ENCODE peak calls at places on chromosomes 5 and 9, in six cellular contexts. D is tibial artery, O is neural progenitor cell, V is foreskin fibroblast, F is AG04450, G is lung. T is an unnamed sample.

GRCh38 chr5:528625-529511 is 4.6 kb upstream of the SLC9A3 start:
- DNase-seq in D (no peak), O (no peak), V (no peak), F (no peak), G (no peak), T (peak)

GRCh38 chr9:112194969-112195431 is 19.9 kb upstream of the SUSD1 start:
- DNase-seq in D (no peak), O (no peak), V (no peak), F (peak), G (no peak), T (no peak)

GRCh38 chr9:126516561-126516935 is 97.2 kb upstream of the LMX1B start:
- DNase-seq in D (no peak), O (no peak), V (no peak), F (no peak), G (no peak), T (no peak)

GRCh38 chr9:137241490-137242328 is 622 bp downstream of the TUBB4B start:
- DNase-seq in D (peak), O (peak), V (peak), F (no peak), G (peak), T (peak)

GRCh38 chr5:80665057-80665456 is 10.3 kb upstream of the DHFR start:
- DNase-seq in D (no peak), O (no peak), V (no peak), F (no peak), G (no peak), T (no peak)

GRCh38 chr9:135500071-135500524 is 384 bp upstream of the MRPS2 start:
- DNase-seq in D (peak), O (no peak), V (no peak), F (no peak), G (no peak), T (no peak)

GRCh38 chr9:18623201-18623600 is 149.2 kb downstream of the ADAMTSL1 start:
- DNase-seq in D (no peak), O (no peak), V (no peak), F (no peak), G (no peak), T (no peak)

GRCh38 chr5:73938280-73938937 is 312.4 kb downstream of the ARHGEF28 start:
- DNase-seq in D (no peak), O (no peak), V (peak), F (peak), G (no peak), T (no peak)

GRCh38 chr5:158142182-158142581 is 283.2 kb upstream of the CLINT1 start:
- DNase-seq in D (no peak), O (no peak), V (no peak), F (no peak), G (no peak), T (no peak)

GRCh38 chr5:96434201-96434645 is 1.2 kb upstream of the PCSK1 start:
- DNase-seq in D (peak), O (peak), V (peak), F (peak), G (peak), T (no peak)

GRCh38 chr5:157108961-157109360 is at the start of gene HAVCR2:
- DNase-seq in D (peak), O (no peak), V (no peak), F (no peak), G (no peak), T (peak)

GRCh38 chr9:20980713-20981481 is 50.5 kb downstream of the HACD4 start:
- DNase-seq in D (no peak), O (no peak), V (peak), F (peak), G (no peak), T (peak)

GRCh38 chr9:613771-614347 is 227.6 kb upstream of the DMRT1 start:
- DNase-seq in D (peak), O (peak), V (peak), F (peak), G (peak), T (peak)

GRCh38 chr5:34604119-34604675 is 51.9 kb upstream of the RAI14 start:
- DNase-seq in D (no peak), O (no peak), V (no peak), F (no peak), G (no peak), T (no peak)

GRCh38 chr9:136550439-136551085 is 4.7 kb upstream of the NOTCH1 start:
- DNase-seq in D (no peak), O (no peak), V (no peak), F (no peak), G (no peak), T (no peak)

GRCh38 chr5:119370521-119370920 is 14.7 kb downstream of the TNFAIP8 start:
- DNase-seq in D (no peak), O (no peak), V (no peak), F (no peak), G (no peak), T (no peak)

GRCh38 chr5:41843456-41844112 is 26.6 kb downstream of the OXCT1 start:
- DNase-seq in D (no peak), O (peak), V (peak), F (peak), G (no peak), T (no peak)

GRCh38 chr5:172644229-172644628 is 3.2 kb downstream of the NEURL1B start:
- DNase-seq in D (no peak), O (no peak), V (no peak), F (no peak), G (no peak), T (no peak)

GRCh38 chr5:9063615-9064245 is 482.1 kb downstream of the SEMA5A start:
- DNase-seq in D (no peak), O (no peak), V (peak), F (no peak), G (no peak), T (no peak)

GRCh38 chr9:88535932-88536324 is 950 bp downstream of the NXNL2 start:
- DNase-seq in D (peak), O (no peak), V (no peak), F (no peak), G (no peak), T (no peak)

GRCh38 chr5:85591311-85591710 is 1026.4 kb upstream of the COX7C start:
- DNase-seq in D (no peak), O (no peak), V (no peak), F (no peak), G (no peak), T (no peak)

GRCh38 chr9:37953204-37953774 is 49.4 kb upstream of the SLC25A51 start:
- DNase-seq in D (no peak), O (no peak), V (no peak), F (no peak), G (no peak), T (no peak)

GRCh38 chr5:146213210-146213838 is 9.9 kb downstream of the RBM27 start:
- DNase-seq in D (no peak), O (no peak), V (no peak), F (no peak), G (no peak), T (no peak)

GRCh38 chr9:91200692-91201336 is 160.9 kb downstream of the AUH start:
- DNase-seq in D (no peak), O (no peak), V (no peak), F (no peak), G (no peak), T (no peak)

GRCh38 chr5:129977810-129978209 is 73.5 kb downstream of the CHSY3 start:
- DNase-seq in D (no peak), O (no peak), V (no peak), F (no peak), G (no peak), T (no peak)

GRCh38 chr5:134504629-134505300 is 20.7 kb upstream of the JADE2 start:
- DNase-seq in D (no peak), O (no peak), V (no peak), F (no peak), G (no peak), T (no peak)

GRCh38 chr9:89872426-89872912 is 267.7 kb downstream of the GADD45G start:
- DNase-seq in D (peak), O (no peak), V (no peak), F (no peak), G (no peak), T (no peak)

GRCh38 chr9:112753725-112754124 is 3.2 kb downstream of the SNX30 start:
- DNase-seq in D (no peak), O (no peak), V (peak), F (peak), G (no peak), T (peak)

GRCh38 chr9:33161589-33162132 is 5.5 kb downstream of the B4GALT1 start:
- DNase-seq in D (no peak), O (no peak), V (no peak), F (no peak), G (peak), T (no peak)

GRCh38 chr9:84669008-84669292 is 579 bp upstream of the NTRK2 start:
- DNase-seq in D (no peak), O (no peak), V (no peak), F (no peak), G (no peak), T (no peak)

GRCh38 chr9:130940693-130941576 is 1.9 kb upstream of the FIBCD1 start:
- DNase-seq in D (peak), O (peak), V (no peak), F (no peak), G (peak), T (no peak)

GRCh38 chr9:90946981-90947380 is 145.4 kb downstream of the SYK start:
- DNase-seq in D (no peak), O (no peak), V (no peak), F (no peak), G (no peak), T (no peak)

GRCh38 chr5:128085413-128085812 is 1.8 kb downstream of the SLC12A2 start:
- DNase-seq in D (no peak), O (no peak), V (no peak), F (no peak), G (no peak), T (no peak)

GRCh38 chr9:86097510-86098224 is 1.7 kb downstream of the GOLM1 start:
- DNase-seq in D (no peak), O (no peak), V (no peak), F (no peak), G (no peak), T (no peak)

GRCh38 chr9:86102626-86103025 is 3.3 kb upstream of the GOLM1 start:
- DNase-seq in D (no peak), O (no peak), V (no peak), F (no peak), G (no peak), T (no peak)

GRCh38 chr9:86099695-86100364 is 472 bp upstream of the GOLM1 start:
- DNase-seq in D (peak), O (peak), V (peak), F (no peak), G (peak), T (no peak)

GRCh38 chr9:86096382-86096781 is 3.0 kb downstream of the GOLM1 start:
- DNase-seq in D (no peak), O (no peak), V (peak), F (no peak), G (no peak), T (no peak)

DNA sequence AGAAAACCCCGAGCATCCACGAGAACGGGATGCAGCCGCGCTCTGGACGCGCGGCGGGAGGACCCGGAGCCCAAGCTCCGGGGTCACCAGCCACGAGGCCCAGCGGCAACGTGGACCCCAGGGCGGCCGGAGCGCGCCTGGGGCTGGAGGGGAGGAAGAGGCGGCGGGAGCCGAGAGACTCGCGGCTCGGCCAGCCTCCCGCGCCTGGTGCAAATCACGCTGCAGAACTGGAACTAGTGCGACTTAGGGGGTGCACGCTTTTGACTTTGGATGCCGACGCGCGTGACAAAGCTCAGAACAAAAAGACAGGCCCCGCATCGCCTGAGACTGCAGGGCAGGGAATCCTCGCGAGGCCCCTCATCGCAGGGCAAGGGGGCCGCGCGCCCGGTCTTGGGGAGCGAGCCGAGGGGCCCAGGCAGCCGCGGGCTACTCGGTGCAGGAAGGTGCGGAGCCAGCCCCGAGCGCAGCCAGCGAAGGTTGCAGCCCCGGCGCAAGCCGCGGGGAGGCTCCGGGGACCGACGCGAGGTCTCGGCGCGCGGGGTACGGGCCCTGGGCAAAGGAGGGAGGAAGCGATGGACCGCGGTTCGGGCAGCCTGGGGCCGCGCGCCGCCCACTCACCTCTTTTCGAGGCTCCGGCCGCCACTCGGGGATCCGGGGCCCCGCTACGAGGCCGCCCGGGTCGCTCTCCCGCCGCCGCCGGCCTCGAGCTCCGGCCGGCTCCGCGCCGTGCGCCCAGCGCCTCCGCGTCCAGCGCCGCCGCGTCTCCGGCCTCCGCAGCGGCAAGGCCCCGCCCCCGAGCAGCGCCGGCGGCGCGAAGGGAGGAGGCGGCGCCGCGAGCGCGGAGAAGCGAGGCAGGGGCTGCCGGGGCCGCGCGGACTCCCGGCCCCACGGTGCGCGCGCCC is at the start of gene GOLM1:
- DNase-seq in D (peak), O (peak), V (peak), F (no peak), G (peak), T (no peak)
- TF ChIP-seq CTCF in D (peak), O (peak), V (no peak), F (no peak), G (no peak), T (peak)

GRCh38 chr9:15510789-15511575 is at the start of gene PSIP1:
- DNase-seq in D (peak), O (peak), V (peak), F (peak), G (peak), T (peak)

GRCh38 chr9:15512204-15512603 is 1.4 kb upstream of the PSIP1 start:
- DNase-seq in D (no peak), O (no peak), V (no peak), F (no peak), G (no peak), T (no peak)

GRCh38 chr9:15509931-15510788 is 610 bp downstream of the PSIP1 start:
- DNase-seq in D (peak), O (peak), V (no peak), F (no peak), G (peak), T (no peak)

GRCh38 chr9:15512889-15513288 is 2.1 kb upstream of the PSIP1 start:
- DNase-seq in D (no peak), O (peak), V (no peak), F (no peak), G (no peak), T (no peak)

GRCh38 chr9:15513335-15513734 is 2.6 kb upstream of the PSIP1 start:
- DNase-seq in D (no peak), O (peak), V (no peak), F (no peak), G (no peak), T (no peak)
- TF ChIP-seq CTCF in D (no peak), O (peak), V (no peak), F (peak), G (no peak), T (no peak)

GRCh38 chr5:14873093-14873492 is 1.5 kb upstream of the ANKH start:
- DNase-seq in D (no peak), O (peak), V (no peak), F (no peak), G (no peak), T (no peak)

GRCh38 chr5:14873790-14874189 is 2.2 kb upstream of the ANKH start:
- DNase-seq in D (no peak), O (no peak), V (no peak), F (no peak), G (no peak), T (no peak)

GRCh38 chr5:14871084-14871572 is 450 bp downstream of the ANKH start:
- DNase-seq in D (peak), O (peak), V (no peak), F (no peak), G (peak), T (peak)

GRCh38 chr5:14871573-14872069 is at the start of gene ANKH:
- DNase-seq in D (peak), O (peak), V (peak), F (peak), G (peak), T (peak)

GRCh38 chr5:14872070-14872989 is 752 bp upstream of the ANKH start:
- DNase-seq in D (peak), O (peak), V (no peak), F (no peak), G (peak), T (peak)
- TF ChIP-seq CTCF in D (no peak), O (peak), V (no peak), F (peak), G (no peak), T (no peak)

GRCh38 chr5:139689631-139690384 is 41.7 kb downstream of the CXXC5 start:
- DNase-seq in D (no peak), O (no peak), V (no peak), F (no peak), G (no peak), T (no peak)

GRCh38 chr5:139688088-139688702 is 40.0 kb downstream of the CXXC5 start:
- DNase-seq in D (no peak), O (peak), V (no peak), F (no peak), G (no peak), T (no peak)

GRCh38 chr5:139690385-139691274 is 42.5 kb downstream of the CXXC5 start:
- DNase-seq in D (no peak), O (peak), V (peak), F (no peak), G (no peak), T (no peak)

GRCh38 chr5:139687656-139688055 is 39.5 kb downstream of the CXXC5 start:
- DNase-seq in D (no peak), O (no peak), V (no peak), F (no peak), G (no peak), T (no peak)

DNA sequence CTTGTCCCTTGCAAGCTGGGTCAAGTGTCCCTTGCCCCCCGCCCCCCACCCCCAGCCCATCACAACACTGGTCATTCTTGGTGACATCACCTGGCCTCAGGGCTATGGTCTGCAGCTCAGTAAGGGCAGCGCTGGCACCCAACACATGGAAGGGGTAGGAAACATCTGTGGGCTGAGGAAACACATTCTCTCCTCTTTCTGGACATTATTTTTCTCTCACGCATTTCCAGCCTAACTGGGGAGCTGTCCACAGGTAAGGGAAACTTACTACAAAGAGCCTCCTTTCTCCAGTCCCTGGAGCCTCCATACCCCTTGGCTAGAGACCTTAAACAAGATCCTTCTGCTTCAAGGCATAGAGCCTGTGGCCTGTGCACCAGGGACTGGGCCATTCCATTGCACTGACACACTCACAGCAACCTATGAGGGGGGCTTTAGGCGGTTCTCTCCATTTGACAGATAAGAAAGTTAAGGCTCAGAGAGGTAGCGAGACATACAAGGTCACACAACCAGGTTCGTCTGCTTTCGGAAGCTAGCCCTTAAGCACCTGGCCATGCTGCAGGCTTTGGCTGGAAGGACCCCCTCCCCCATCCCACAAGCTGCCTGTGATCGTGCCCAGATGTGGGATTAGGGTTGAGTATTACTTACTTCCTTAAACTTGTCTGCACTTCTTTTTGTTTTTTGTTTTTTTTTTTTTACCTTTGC is 40.7 kb downstream of the CXXC5 start:
- DNase-seq in D (no peak), O (no peak), V (no peak), F (no peak), G (no peak), T (no peak)
- TF ChIP-seq CTCF in D (no peak), O (no peak), V (no peak), F (no peak), G (no peak), T (no peak)

GRCh38 chr5:159682623-159683022 is 233.7 kb upstream of the ADRA1B start:
- DNase-seq in D (no peak), O (no peak), V (no peak), F (no peak), G (no peak), T (no peak)
- TF ChIP-seq CTCF in D (no peak), O (peak), V (no peak), F (no peak), G (no peak), T (no peak)

GRCh38 chr9:13351768-13352386 is 72.4 kb upstream of the MPDZ start:
- DNase-seq in D (no peak), O (peak), V (peak), F (peak), G (no peak), T (no peak)
- TF ChIP-seq CTCF in D (peak), O (peak), V (peak), F (peak), G (peak), T (peak)

DNA sequence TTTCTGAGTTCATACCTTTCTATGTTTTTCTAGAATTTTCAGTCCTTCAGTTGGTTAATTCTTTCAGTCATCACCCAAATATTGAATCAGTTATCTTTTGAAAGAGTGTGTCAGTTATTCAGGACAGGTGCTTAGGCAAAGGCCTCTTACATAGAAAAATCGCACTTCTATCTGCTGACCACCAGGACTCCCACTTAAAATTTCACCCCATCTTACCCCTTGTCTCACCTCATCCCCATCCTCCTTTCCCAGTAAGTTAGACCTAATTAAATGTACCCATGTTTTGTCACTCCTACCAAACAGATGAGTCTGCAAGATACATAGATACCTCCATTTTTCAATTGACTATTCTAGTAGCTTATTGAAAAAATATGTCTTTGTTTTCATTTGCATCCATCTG is 159.9 kb upstream of the PIK3R1 start:
- DNase-seq in D (no peak), O (no peak), V (no peak), F (no peak), G (no peak), T (no peak)
- TF ChIP-seq CTCF in D (no peak), O (peak), V (no peak), F (peak), G (no peak), T (no peak)

GRCh38 chr5:64019746-64020145 is 57.5 kb upstream of the HTR1A start:
- DNase-seq in D (no peak), O (peak), V (no peak), F (no peak), G (no peak), T (no peak)

GRCh38 chr5:64015824-64016223 is 53.6 kb upstream of the HTR1A start:
- DNase-seq in D (no peak), O (peak), V (no peak), F (no peak), G (no peak), T (no peak)
- TF ChIP-seq CTCF in D (no peak), O (peak), V (no peak), F (no peak), G (no peak), T (no peak)

T was measured in CD14-positive monocyte.